ENCODE peak calls at places on chromosome 15, in nine cellular contexts. C is SJCRH30; K is left lung; Y is CD8-positive, alpha-beta T cell; P is CD8-positive, alpha-beta memory T cell; I is fibroblast of lung; D is heart right ventricle; E is HCT116; W is stomach. M is an unnamed sample. For H3K4me1, the result is how much of the 10 kb centered on the place peaks cover.

GRCh38 chr15:55060831-55061230 is 135.9 kb downstream of the RSL24D1 start:
- DNase-seq in C (no peak), K (no peak), Y (no peak), P (no peak), I (no peak), D (no peak), E (no peak), W (no peak), M (no peak)

GRCh38 chr15:97993310-97993738 is 32.8 kb downstream of the ARRDC4 start:
- DNase-seq in C (no peak), K (no peak), Y (no peak), P (no peak), I (no peak), D (no peak), E (no peak), W (no peak), M (no peak)

GRCh38 chr15:85280203-85280602 is 100.2 kb upstream of the AKAP13 start:
- DNase-seq in C (no peak), K (no peak), Y (no peak), P (no peak), I (no peak), D (no peak), E (no peak), W (no peak), M (no peak)

GRCh38 chr15:66799242-66799641 is 97.2 kb downstream of the SMAD6 start:
- DNase-seq in C (no peak), K (no peak), Y (no peak), P (no peak), I (no peak), D (no peak), E (no peak), W (no peak), M (no peak)

GRCh38 chr15:92531406-92531805 is 124.2 kb downstream of the FAM174B start:
- DNase-seq in C (no peak), K (no peak), Y (no peak), P (no peak), I (no peak), D (no peak), E (no peak), W (no peak), M (no peak)

GRCh38 chr15:93478922-93479321 is 389.9 kb upstream of the RGMA start:
- DNase-seq in C (no peak), K (no peak), Y (no peak), P (no peak), I (no peak), D (no peak), E (no peak), W (peak), M (no peak)

GRCh38 chr15:51649659-51650521 is 27.3 kb upstream of the DMXL2 start:
- DNase-seq in C (peak), K (no peak), Y (no peak), P (peak), I (peak), D (no peak), E (peak), W (no peak), M (peak)

GRCh38 chr15:23687143-23687470 is at the start of gene NDN:
- DNase-seq in C (no peak), K (peak), Y (no peak), P (no peak), I (peak), D (peak), E (no peak), W (peak), M (no peak)

GRCh38 chr15:99925661-99926461 is 192.6 kb upstream of the LYSMD4 start:
- DNase-seq in C (no peak), K (peak), Y (peak), P (peak), I (peak), D (peak), E (peak), W (peak), M (no peak)

GRCh38 chr15:90184786-90185704 is 16.1 kb upstream of the SEMA4B start:
- DNase-seq in C (peak), K (peak), Y (peak), P (peak), I (peak), D (peak), E (no peak), W (peak), M (no peak)

GRCh38 chr15:62569460-62570404 is 404.6 kb upstream of the C2CD4B start:
- DNase-seq in C (peak), K (peak), Y (no peak), P (no peak), I (peak), D (peak), E (no peak), W (peak), M (no peak)

GRCh38 chr15:83837946-83838571 is 184.1 kb downstream of the ADAMTSL3 start:
- DNase-seq in C (peak), K (peak), Y (no peak), P (no peak), I (peak), D (peak), E (peak), W (peak), M (no peak)

GRCh38 chr15:98870788-98871187 is 136.8 kb downstream of the PGPEP1L start:
- DNase-seq in C (no peak), K (no peak), Y (no peak), P (no peak), I (no peak), D (peak), E (no peak), W (no peak), M (no peak)

GRCh38 chr15:62601779-62602540 is 436.9 kb upstream of the C2CD4B start:
- DNase-seq in C (no peak), K (no peak), Y (no peak), P (no peak), I (peak), D (no peak), E (no peak), W (no peak), M (no peak)

GRCh38 chr15:66120422-66120821 is 133.1 kb downstream of the MEGF11 start:
- DNase-seq in C (no peak), K (no peak), Y (no peak), P (no peak), I (no peak), D (no peak), E (no peak), W (no peak), M (no peak)

GRCh38 chr15:95603802-95604201 is 726.7 kb upstream of the NR2F2 start:
- DNase-seq in C (no peak), K (no peak), Y (no peak), P (no peak), I (peak), D (no peak), E (no peak), W (no peak), M (no peak)

GRCh38 chr15:46815765-46816164 is 901.5 kb upstream of the SEMA6D start:
- DNase-seq in C (peak), K (no peak), Y (no peak), P (no peak), I (no peak), D (peak), E (no peak), W (peak), M (no peak)

GRCh38 chr15:45093622-45094357 is 20.2 kb downstream of the DUOX2 start:
- DNase-seq in C (no peak), K (peak), Y (no peak), P (no peak), I (no peak), D (no peak), E (no peak), W (no peak), M (no peak)

GRCh38 chr15:66651913-66652642 is 50.0 kb upstream of the SMAD6 start:
- DNase-seq in C (no peak), K (no peak), Y (no peak), P (no peak), I (no peak), D (no peak), E (no peak), W (peak), M (no peak)

GRCh38 chr15:73047882-73048281 is 4.4 kb upstream of the NEO1 start:
- DNase-seq in C (no peak), K (no peak), Y (no peak), P (no peak), I (no peak), D (no peak), E (no peak), W (no peak), M (no peak)

GRCh38 chr15:73048624-73049295 is 3.5 kb upstream of the NEO1 start:
- DNase-seq in C (no peak), K (no peak), Y (no peak), P (no peak), I (no peak), D (no peak), E (no peak), W (no peak), M (no peak)

GRCh38 chr15:73050561-73051297 is 1.5 kb upstream of the NEO1 start:
- DNase-seq in C (no peak), K (no peak), Y (no peak), P (no peak), I (no peak), D (no peak), E (no peak), W (no peak), M (no peak)

GRCh38 chr15:73051402-73051810 is 857 bp upstream of the NEO1 start:
- DNase-seq in C (no peak), K (peak), Y (no peak), P (no peak), I (no peak), D (peak), E (no peak), W (peak), M (no peak)

GRCh38 chr15:73049564-73050215 is 2.6 kb upstream of the NEO1 start:
- DNase-seq in C (no peak), K (no peak), Y (no peak), P (no peak), I (no peak), D (no peak), E (no peak), W (no peak), M (no peak)
- H3K4me3 ChIP-seq in C (no peak), K (no peak), Y (no peak), P (no peak), I (no peak), D (no peak), E (no peak), W (no peak), M (no peak)

GRCh38 chr15:48935236-48935635 is 28.5 kb downstream of the SHC4 start:
- DNase-seq in C (no peak), K (no peak), Y (no peak), P (no peak), I (no peak), D (no peak), E (no peak), W (no peak), M (no peak)

GRCh38 chr15:48939686-48940085 is 24.0 kb downstream of the SHC4 start:
- DNase-seq in C (no peak), K (no peak), Y (no peak), P (no peak), I (peak), D (no peak), E (no peak), W (no peak), M (no peak)

GRCh38 chr15:48940508-48940907 is 23.2 kb downstream of the SHC4 start:
- DNase-seq in C (no peak), K (no peak), Y (no peak), P (no peak), I (peak), D (no peak), E (no peak), W (no peak), M (no peak)

GRCh38 chr15:48937886-48938285 is 25.8 kb downstream of the SHC4 start:
- DNase-seq in C (no peak), K (no peak), Y (no peak), P (no peak), I (no peak), D (no peak), E (no peak), W (no peak), M (no peak)

GRCh38 chr15:48936666-48937065 is 27.1 kb downstream of the SHC4 start:
- DNase-seq in C (no peak), K (no peak), Y (no peak), P (no peak), I (peak), D (no peak), E (no peak), W (no peak), M (no peak)
- H3K27ac ChIP-seq in C (no peak), K (no peak), Y (no peak), P (no peak), I (no peak), D (no peak), E (no peak), W (no peak), M (no peak)

GRCh38 chr15:74782596-74783071 is 754 bp downstream of the CSK start:
- DNase-seq in C (no peak), K (no peak), Y (no peak), P (peak), I (no peak), D (no peak), E (no peak), W (no peak), M (no peak)
- H3K4me1 ChIP-seq in C (under half), K (under half), Y (half or more), P (half or more), I (half or more), D (half or more), E (under half), W (half or more), M (under half)

GRCh38 chr15:79738198-79738597 is 158.6 kb downstream of the MTHFS start:
- DNase-seq in C (no peak), K (no peak), Y (no peak), P (no peak), I (no peak), D (no peak), E (no peak), W (no peak), M (no peak)

GRCh38 chr15:79740581-79740980 is 156.2 kb downstream of the MTHFS start:
- DNase-seq in C (no peak), K (no peak), Y (no peak), P (no peak), I (no peak), D (no peak), E (no peak), W (no peak), M (no peak)

DNA sequence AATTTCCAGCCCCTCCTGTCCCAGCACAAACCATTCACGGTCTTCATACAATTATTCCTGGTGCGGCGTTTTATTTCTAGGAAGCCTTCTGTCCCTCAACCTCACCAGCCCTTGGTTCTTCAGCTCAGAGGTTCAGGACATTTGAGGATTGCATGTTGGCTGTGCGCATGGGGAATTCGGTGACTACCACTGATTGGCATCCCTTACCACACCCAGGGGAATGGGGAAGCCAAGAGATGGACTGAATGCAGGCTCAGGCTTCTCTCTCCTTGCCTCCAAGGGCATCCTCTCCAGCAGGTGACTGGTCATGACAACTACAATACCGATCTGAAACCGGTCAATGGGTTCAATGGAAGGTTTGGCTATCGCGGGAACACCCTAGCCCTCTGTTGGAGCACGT is 153.8 kb downstream of the MTHFS start:
- DNase-seq in C (no peak), K (no peak), Y (no peak), P (no peak), I (no peak), D (no peak), E (no peak), W (no peak), M (no peak)
- H3K4me3 ChIP-seq in C (no peak), K (no peak), Y (no peak), P (no peak), I (no peak), D (no peak), E (no peak), W (no peak), M (no peak)

GRCh38 chr15:57255751-57256150 is 120.6 kb upstream of the CGNL1 start:
- DNase-seq in C (no peak), K (no peak), Y (no peak), P (no peak), I (no peak), D (no peak), E (no peak), W (no peak), M (no peak)
- H3K27ac ChIP-seq in C (no peak), K (no peak), Y (no peak), P (no peak), I (no peak), D (no peak), E (no peak), W (no peak), M (no peak)

GRCh38 chr15:67880651-67881182 is 40.9 kb upstream of the RNU6-1 start:
- DNase-seq in C (no peak), K (peak), Y (no peak), P (no peak), I (no peak), D (no peak), E (no peak), W (peak), M (no peak)

GRCh38 chr15:67883228-67883773 is 43.5 kb upstream of the RNU6-1 start:
- DNase-seq in C (no peak), K (no peak), Y (no peak), P (no peak), I (no peak), D (no peak), E (no peak), W (no peak), M (no peak)

GRCh38 chr15:67884514-67885225 is 44.8 kb upstream of the RNU6-1 start:
- DNase-seq in C (peak), K (peak), Y (peak), P (peak), I (peak), D (peak), E (no peak), W (peak), M (peak)

GRCh38 chr15:67884009-67884408 is 44.2 kb upstream of the RNU6-1 start:
- DNase-seq in C (no peak), K (no peak), Y (no peak), P (no peak), I (no peak), D (no peak), E (no peak), W (no peak), M (no peak)

GRCh38 chr15:67882487-67883227 is 42.8 kb upstream of the RNU6-1 start:
- DNase-seq in C (no peak), K (no peak), Y (no peak), P (peak), I (no peak), D (no peak), E (no peak), W (no peak), M (no peak)
- H3K4me1 ChIP-seq in C (under half), K (under half), Y (under half), P (under half), I (under half), D (under half), E (under half), W (under half), M (under half)

M was measured in iPS DF 6.9.